ENCODE peak calls at places on chromosomes 11 and 22, in seven cellular contexts. L is thoracic aorta, H is HepG2, X is upper lobe of right lung, W is IMR-90, E is kidney, C is right lobe of liver. F is an unnamed sample.

GRCh38 chr11:122804161-122804560 is 34.1 kb upstream of the CRTAM start:
- DNase-seq in L (no peak), H (no peak), X (no peak), W (no peak), E (no peak), C (no peak), F (no peak)

GRCh38 chr22:46674906-46675305 is 54.7 kb downstream of the GRAMD4 start:
- DNase-seq in L (no peak), H (no peak), X (no peak), W (no peak), E (no peak), C (no peak), F (no peak)

GRCh38 chr22:38023045-38023444 is 34.2 kb upstream of the PICK1 start:
- DNase-seq in L (no peak), H (no peak), X (no peak), W (no peak), E (no peak), C (no peak), F (no peak)

GRCh38 chr11:118175031-118175531 is 1.4 kb downstream of the SCN2B start:
- DNase-seq in L (no peak), H (peak; percentile 83), X (no peak), W (peak; percentile 62), E (no peak), C (peak; percentile 64), F (no peak)

GRCh38 chr11:35237860-35238715 is 99.1 kb downstream of the CD44 start:
- DNase-seq in L (no peak), H (peak; percentile 47), X (no peak), W (no peak), E (no peak), C (no peak), F (no peak)

GRCh38 chr22:38935023-38935422 is 22.4 kb upstream of the APOBEC3A start:
- DNase-seq in L (no peak), H (no peak), X (peak; percentile 96), W (no peak), E (peak; percentile 97), C (peak; percentile 90), F (no peak)

GRCh38 chr11:102197759-102198158 is 87.5 kb downstream of the YAP1 start:
- DNase-seq in L (no peak), H (peak; percentile 31), X (no peak), W (no peak), E (no peak), C (no peak), F (no peak)

GRCh38 chr11:32874144-32874543 is 18.5 kb upstream of the QSER1 start:
- DNase-seq in L (no peak), H (peak; percentile 37), X (no peak), W (no peak), E (no peak), C (no peak), F (no peak)

GRCh38 chr11:44538375-44539054 is 26.9 kb upstream of the CD82 start:
- DNase-seq in L (peak; percentile 22), H (peak; percentile 48), X (peak; percentile 84), W (peak; percentile 56), E (peak; percentile 90), C (peak; percentile 78), F (no peak)

GRCh38 chr11:93532285-93532789 is 10.9 kb downstream of the SMCO4 start:
- DNase-seq in L (no peak), H (no peak), X (no peak), W (peak; percentile 25), E (no peak), C (no peak), F (no peak)

GRCh38 chr22:26615830-26616435 is 1.9 kb downstream of the CRYBB1 start:
- DNase-seq in L (no peak), H (no peak), X (no peak), W (no peak), E (no peak), C (no peak), F (no peak)

GRCh38 chr22:20178075-20178921 is 27.4 kb upstream of the CCDC188 start:
- DNase-seq in L (no peak), H (no peak), X (no peak), W (no peak), E (no peak), C (no peak), F (no peak)

GRCh38 chr11:126561327-126561893 is 205.9 kb downstream of the ST3GAL4 start:
- DNase-seq in L (no peak), H (peak; percentile 34), X (no peak), W (peak; percentile 69), E (no peak), C (no peak), F (no peak)

GRCh38 chr22:29143848-29144785 is 61.6 kb upstream of the EMID1 start:
- DNase-seq in L (no peak), H (no peak), X (no peak), W (no peak), E (no peak), C (no peak), F (peak; percentile 51)

GRCh38 chr11:40274017-40274416 is 1185.4 kb downstream of the LRRC4C start:
- DNase-seq in L (no peak), H (no peak), X (no peak), W (peak; percentile 46), E (no peak), C (no peak), F (no peak)

GRCh38 chr22:29270475-29271271 is 2.6 kb downstream of the EWSR1 start:
- DNase-seq in L (no peak), H (peak; percentile 69), X (no peak), W (peak; percentile 58), E (no peak), C (no peak), F (no peak)

GRCh38 chr11:7449841-7450214 is 35.5 kb upstream of the OLFML1 start:
- DNase-seq in L (no peak), H (no peak), X (no peak), W (no peak), E (no peak), C (no peak), F (no peak)

GRCh38 chr11:7573558-7574296 is 59.9 kb downstream of the PPFIBP2 start:
- DNase-seq in L (no peak), H (peak; percentile 92), X (no peak), W (no peak), E (no peak), C (peak; percentile 76), F (peak; percentile 61)

GRCh38 chr11:129640671-129641070 is 175.0 kb upstream of the TMEM45B start:
- DNase-seq in L (no peak), H (no peak), X (no peak), W (no peak), E (no peak), C (no peak), F (no peak)

GRCh38 chr11:70186420-70186819 is 16.7 kb upstream of the FADD start:
- DNase-seq in L (no peak), H (no peak), X (no peak), W (no peak), E (no peak), C (no peak), F (no peak)

GRCh38 chr22:33780761-33781160 is 139.5 kb downstream of the LARGE1 start:
- DNase-seq in L (no peak), H (no peak), X (no peak), W (no peak), E (no peak), C (no peak), F (no peak)

GRCh38 chr11:107017433-107018227 is 646 bp downstream of the GUCY1A2 start:
- DNase-seq in L (no peak), H (peak; percentile 2), X (peak; percentile 67), W (no peak), E (peak; percentile 89), C (peak; percentile 49), F (no peak)

GRCh38 chr11:11231763-11232162 is 121.3 kb downstream of the CSNK2A3 start:
- DNase-seq in L (no peak), H (no peak), X (no peak), W (no peak), E (no peak), C (no peak), F (no peak)

GRCh38 chr11:36683823-36684222 is 85.8 kb upstream of the RAG2 start:
- DNase-seq in L (no peak), H (no peak), X (no peak), W (no peak), E (no peak), C (no peak), F (no peak)

GRCh38 chr11:76656571-76657081 is 13.9 kb downstream of the LRRC32 start:
- DNase-seq in L (no peak), H (no peak), X (peak; percentile 33), W (no peak), E (peak; percentile 51), C (no peak), F (peak; percentile 65)
- H3K4me1 ChIP-seq in L (peaks cover 48% of the 10 kb centered on the region), H (no peaks in the 10 kb centered on the region), X (peaks cover 5% of the 10 kb centered on the region), W (peaks cover 36% of the 10 kb centered on the region), E (no peaks in the 10 kb centered on the region), C (no peaks in the 10 kb centered on the region), F (peaks cover 26% of the 10 kb centered on the region)

GRCh38 chr11:3666023-3666530 is 5.1 kb downstream of the CHRNA10 start:
- DNase-seq in L (no peak), H (no peak), X (no peak), W (no peak), E (no peak), C (no peak), F (no peak)
- H3K4me3 ChIP-seq in L (no peak overlapping the region), H (no peak overlapping the region), X (no peak overlapping the region), W (no peak overlapping the region), E (no peak overlapping the region), C (no peak overlapping the region), F (no peak overlapping the region)

DNA sequence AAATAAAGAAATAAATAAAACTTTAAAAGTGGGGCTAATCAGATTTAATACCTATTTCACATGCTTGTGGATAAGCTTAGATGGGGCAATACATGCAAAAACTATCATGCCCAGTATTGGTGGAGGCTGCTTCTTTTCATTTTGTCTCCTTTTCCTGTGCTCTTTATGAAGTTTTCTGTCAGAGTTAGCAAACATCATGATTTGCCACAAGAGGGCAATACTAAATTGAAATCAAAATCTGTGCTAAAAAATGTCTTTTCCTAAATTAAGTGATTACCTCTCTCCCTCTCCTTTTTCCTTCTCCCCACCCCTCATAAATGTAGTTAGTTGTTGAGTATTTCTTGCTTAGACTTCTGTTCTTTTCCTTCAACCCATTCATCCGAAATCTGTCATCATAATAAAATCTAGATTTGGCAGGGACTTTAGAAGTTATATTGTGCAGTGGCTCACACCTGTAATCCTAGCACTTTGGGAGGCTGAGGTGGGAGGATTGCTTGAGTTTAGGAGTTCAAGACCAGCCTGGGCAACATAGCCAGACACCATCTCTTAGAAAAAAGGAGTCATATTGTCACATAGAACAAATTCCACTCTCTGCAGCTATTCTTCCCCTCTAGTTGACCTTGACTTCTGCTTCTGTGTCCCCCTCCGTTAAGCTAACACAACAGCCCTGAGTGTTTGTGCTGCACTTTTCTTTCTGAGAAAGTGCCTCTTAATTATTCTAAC is 4.7 kb upstream of the ARHGAP42 start:
- DNase-seq in L (no peak), H (no peak), X (no peak), W (peak; percentile 46), E (no peak), C (no peak), F (no peak)
- TF ChIP-seq CTCF in L (peak; percentile 50), H (peak; percentile 33), X (peak; percentile 52), W (peak; percentile 62), E (peak; percentile 48), C (peak; percentile 60), F (peak; percentile 38)

DNA sequence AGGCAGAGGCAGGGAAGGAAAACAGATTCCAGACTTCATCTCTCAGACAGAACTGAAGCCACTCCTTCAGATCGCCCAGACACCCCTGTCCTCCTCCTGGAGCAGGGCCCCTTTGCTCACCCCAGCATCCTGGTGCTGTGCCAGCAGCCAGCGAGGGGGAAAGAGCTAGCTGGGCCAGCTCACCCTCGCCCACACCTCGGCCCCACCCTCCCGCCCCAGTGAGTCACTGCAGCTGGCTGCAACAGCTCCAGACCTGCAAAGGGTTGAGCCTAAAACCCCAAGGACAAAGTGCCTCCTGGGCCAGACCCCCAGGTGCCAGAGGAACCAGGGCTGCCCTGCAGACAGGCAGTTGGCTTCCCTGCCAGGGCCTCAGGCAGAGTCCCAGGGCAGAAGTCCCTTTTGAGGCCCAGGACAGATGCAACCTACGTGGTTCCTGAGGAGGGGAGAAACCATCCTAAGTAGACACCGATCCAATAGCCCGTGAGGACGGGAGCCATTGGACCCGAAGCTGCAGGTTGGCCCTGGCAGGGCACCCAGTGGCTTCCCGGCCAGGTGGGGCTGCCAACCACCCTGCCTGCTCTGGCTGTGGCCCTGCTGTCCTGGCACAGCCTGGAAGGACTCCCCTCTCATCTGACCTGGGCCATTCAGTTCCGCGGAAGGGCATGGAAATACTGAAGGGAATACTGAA is 7.2 kb downstream of the AHNAK start:
- DNase-seq in L (no peak), H (no peak), X (peak; percentile 82), W (peak; percentile 93), E (peak; percentile 94), C (peak; percentile 62), F (no peak)
- H3K4me1 ChIP-seq in L (peaks cover 80% of the 10 kb centered on the region), H (peaks cover 64% of the 10 kb centered on the region), X (peaks cover 74% of the 10 kb centered on the region), W (peaks cover 52% of the 10 kb centered on the region), E (peaks cover 34% of the 10 kb centered on the region), C (peaks cover 48% of the 10 kb centered on the region), F (peaks cover 45% of the 10 kb centered on the region)

F was measured in ascending aorta.